ENCODE peak calls at places on chromosomes 4 and X, in seven cellular contexts. One of them, this sample, is unnamed.

GRCh38 chr4:91837608-91838029 is 466.1 kb upstream of the GRID2 start:
- DNase-seq in mesothelial cell of epicardium: no peak
- DNase-seq in lung microvascular endothelial cell: no peak
- DNase-seq in lower lobe of right lung: no peak
- DNase-seq in nephron progenitor cell: no peak
- DNase-seq in brain microvascular endothelial cell: no peak
- DNase-seq in activated T-helper 1 cell treated with anti-CD3 and anti-CD28 coated beads, Interleukin-12 subunit alpha, Interleukin-12 subunit beta, Interleukin-2, Interleukin-4 antibody, amounts not matched to agents 30 ng/mL and 10 ng/mL and 1 ng/mL, durations not matched to agents 14 hours and 24 hours and 36 hours: no peak
- DNase-seq in this sample: no peak

GRCh38 chrX:132505116-132505515 is 16.3 kb upstream of the MBNL3 start:
- DNase-seq in mesothelial cell of epicardium: no peak
- DNase-seq in lung microvascular endothelial cell: no peak
- DNase-seq in lower lobe of right lung: no peak
- DNase-seq in nephron progenitor cell: no peak
- DNase-seq in brain microvascular endothelial cell: no peak
- DNase-seq in activated T-helper 1 cell treated with anti-CD3 and anti-CD28 coated beads, Interleukin-12 subunit alpha, Interleukin-12 subunit beta, Interleukin-2, Interleukin-4 antibody, amounts not matched to agents 30 ng/mL and 10 ng/mL and 1 ng/mL, durations not matched to agents 14 hours and 24 hours and 36 hours: no peak
- DNase-seq in this sample: no peak

GRCh38 chr4:182825786-182826185 is 91.4 kb downstream of the DCTD start:
- DNase-seq in mesothelial cell of epicardium: no peak
- DNase-seq in lung microvascular endothelial cell: no peak
- DNase-seq in lower lobe of right lung: no peak
- DNase-seq in nephron progenitor cell: no peak
- DNase-seq in brain microvascular endothelial cell: no peak
- DNase-seq in activated T-helper 1 cell treated with anti-CD3 and anti-CD28 coated beads, Interleukin-12 subunit alpha, Interleukin-12 subunit beta, Interleukin-2, Interleukin-4 antibody, amounts not matched to agents 30 ng/mL and 10 ng/mL and 1 ng/mL, durations not matched to agents 14 hours and 24 hours and 36 hours: no peak
- DNase-seq in this sample: no peak

GRCh38 chr4:15507679-15508078 is 38.0 kb downstream of the CC2D2A start:
- DNase-seq in mesothelial cell of epicardium: no peak
- DNase-seq in lung microvascular endothelial cell: no peak
- DNase-seq in lower lobe of right lung: no peak
- DNase-seq in nephron progenitor cell: no peak
- DNase-seq in brain microvascular endothelial cell: no peak
- DNase-seq in activated T-helper 1 cell treated with anti-CD3 and anti-CD28 coated beads, Interleukin-12 subunit alpha, Interleukin-12 subunit beta, Interleukin-2, Interleukin-4 antibody, amounts not matched to agents 30 ng/mL and 10 ng/mL and 1 ng/mL, durations not matched to agents 14 hours and 24 hours and 36 hours: no peak
- DNase-seq in this sample: no peak

GRCh38 chr4:107708225-107708624 is 11.8 kb downstream of the PAPSS1 start:
- DNase-seq in mesothelial cell of epicardium: no peak
- DNase-seq in lung microvascular endothelial cell: no peak
- DNase-seq in lower lobe of right lung: no peak
- DNase-seq in nephron progenitor cell: no peak
- DNase-seq in brain microvascular endothelial cell: no peak
- DNase-seq in activated T-helper 1 cell treated with anti-CD3 and anti-CD28 coated beads, Interleukin-12 subunit alpha, Interleukin-12 subunit beta, Interleukin-2, Interleukin-4 antibody, amounts not matched to agents 30 ng/mL and 10 ng/mL and 1 ng/mL, durations not matched to agents 14 hours and 24 hours and 36 hours: no peak
- DNase-seq in this sample: no peak

GRCh38 chrX:19595036-19595435 is 79.7 kb upstream of the MAP3K15 start:
- DNase-seq in mesothelial cell of epicardium: no peak
- DNase-seq in lung microvascular endothelial cell: no peak
- DNase-seq in lower lobe of right lung: no peak
- DNase-seq in nephron progenitor cell: no peak
- DNase-seq in brain microvascular endothelial cell: no peak
- DNase-seq in activated T-helper 1 cell treated with anti-CD3 and anti-CD28 coated beads, Interleukin-12 subunit alpha, Interleukin-12 subunit beta, Interleukin-2, Interleukin-4 antibody, amounts not matched to agents 30 ng/mL and 10 ng/mL and 1 ng/mL, durations not matched to agents 14 hours and 24 hours and 36 hours: no peak
- DNase-seq in this sample: no peak

GRCh38 chr4:174198396-174199179 is 84.9 kb downstream of the FBXO8 start:
- DNase-seq in mesothelial cell of epicardium: no peak
- DNase-seq in lung microvascular endothelial cell: peak
- DNase-seq in lower lobe of right lung: no peak
- DNase-seq in nephron progenitor cell: no peak
- DNase-seq in brain microvascular endothelial cell: peak
- DNase-seq in activated T-helper 1 cell treated with anti-CD3 and anti-CD28 coated beads, Interleukin-12 subunit alpha, Interleukin-12 subunit beta, Interleukin-2, Interleukin-4 antibody, amounts not matched to agents 30 ng/mL and 10 ng/mL and 1 ng/mL, durations not matched to agents 14 hours and 24 hours and 36 hours: no peak
- DNase-seq in this sample: no peak

GRCh38 chr4:186701273-186701672 is 22.4 kb downstream of the FAT1 start:
- DNase-seq in mesothelial cell of epicardium: no peak
- DNase-seq in lung microvascular endothelial cell: no peak
- DNase-seq in lower lobe of right lung: no peak
- DNase-seq in nephron progenitor cell: peak
- DNase-seq in brain microvascular endothelial cell: no peak
- DNase-seq in activated T-helper 1 cell treated with anti-CD3 and anti-CD28 coated beads, Interleukin-12 subunit alpha, Interleukin-12 subunit beta, Interleukin-2, Interleukin-4 antibody, amounts not matched to agents 30 ng/mL and 10 ng/mL and 1 ng/mL, durations not matched to agents 14 hours and 24 hours and 36 hours: no peak
- DNase-seq in this sample: no peak

GRCh38 chr4:159107203-159107921 is 4.5 kb downstream of the RAPGEF2 start:
- DNase-seq in mesothelial cell of epicardium: no peak
- DNase-seq in lung microvascular endothelial cell: peak
- DNase-seq in lower lobe of right lung: no peak
- DNase-seq in nephron progenitor cell: no peak
- DNase-seq in brain microvascular endothelial cell: no peak
- DNase-seq in activated T-helper 1 cell treated with anti-CD3 and anti-CD28 coated beads, Interleukin-12 subunit alpha, Interleukin-12 subunit beta, Interleukin-2, Interleukin-4 antibody, amounts not matched to agents 30 ng/mL and 10 ng/mL and 1 ng/mL, durations not matched to agents 14 hours and 24 hours and 36 hours: no peak
- DNase-seq in this sample: no peak

GRCh38 chr4:42646013-42646784 is 10.7 kb downstream of the ATP8A1 start:
- DNase-seq in mesothelial cell of epicardium: no peak
- DNase-seq in lung microvascular endothelial cell: no peak
- DNase-seq in lower lobe of right lung: no peak
- DNase-seq in nephron progenitor cell: no peak
- DNase-seq in brain microvascular endothelial cell: no peak
- DNase-seq in activated T-helper 1 cell treated with anti-CD3 and anti-CD28 coated beads, Interleukin-12 subunit alpha, Interleukin-12 subunit beta, Interleukin-2, Interleukin-4 antibody, amounts not matched to agents 30 ng/mL and 10 ng/mL and 1 ng/mL, durations not matched to agents 14 hours and 24 hours and 36 hours: no peak
- DNase-seq in this sample: no peak

GRCh38 chrX:110143454-110144210 is 140.7 kb downstream of the TMEM164 start:
- DNase-seq in mesothelial cell of epicardium: no peak
- DNase-seq in lung microvascular endothelial cell: no peak
- DNase-seq in lower lobe of right lung: no peak
- DNase-seq in nephron progenitor cell: no peak
- DNase-seq in brain microvascular endothelial cell: no peak
- DNase-seq in activated T-helper 1 cell treated with anti-CD3 and anti-CD28 coated beads, Interleukin-12 subunit alpha, Interleukin-12 subunit beta, Interleukin-2, Interleukin-4 antibody, amounts not matched to agents 30 ng/mL and 10 ng/mL and 1 ng/mL, durations not matched to agents 14 hours and 24 hours and 36 hours: no peak
- DNase-seq in this sample: no peak

GRCh38 chrX:49001521-49002090 is 458 bp downstream of the GRIPAP1 start:
- DNase-seq in mesothelial cell of epicardium: no peak
- DNase-seq in lung microvascular endothelial cell: peak
- DNase-seq in lower lobe of right lung: peak
- DNase-seq in nephron progenitor cell: peak
- DNase-seq in brain microvascular endothelial cell: peak
- DNase-seq in activated T-helper 1 cell treated with anti-CD3 and anti-CD28 coated beads, Interleukin-12 subunit alpha, Interleukin-12 subunit beta, Interleukin-2, Interleukin-4 antibody, amounts not matched to agents 30 ng/mL and 10 ng/mL and 1 ng/mL, durations not matched to agents 14 hours and 24 hours and 36 hours: peak
- DNase-seq in this sample: no peak

GRCh38 chr4:135185256-135185655 is 983.7 kb upstream of the PABPC4L start:
- DNase-seq in mesothelial cell of epicardium: no peak
- DNase-seq in lung microvascular endothelial cell: no peak
- DNase-seq in lower lobe of right lung: no peak
- DNase-seq in nephron progenitor cell: no peak
- DNase-seq in brain microvascular endothelial cell: no peak
- DNase-seq in activated T-helper 1 cell treated with anti-CD3 and anti-CD28 coated beads, Interleukin-12 subunit alpha, Interleukin-12 subunit beta, Interleukin-2, Interleukin-4 antibody, amounts not matched to agents 30 ng/mL and 10 ng/mL and 1 ng/mL, durations not matched to agents 14 hours and 24 hours and 36 hours: no peak
- DNase-seq in this sample: no peak

GRCh38 chr4:140092094-140092820 is 61.7 kb downstream of the MAML3 start:
- DNase-seq in mesothelial cell of epicardium: peak
- DNase-seq in lung microvascular endothelial cell: peak
- DNase-seq in lower lobe of right lung: peak
- DNase-seq in nephron progenitor cell: peak
- DNase-seq in brain microvascular endothelial cell: no peak
- DNase-seq in activated T-helper 1 cell treated with anti-CD3 and anti-CD28 coated beads, Interleukin-12 subunit alpha, Interleukin-12 subunit beta, Interleukin-2, Interleukin-4 antibody, amounts not matched to agents 30 ng/mL and 10 ng/mL and 1 ng/mL, durations not matched to agents 14 hours and 24 hours and 36 hours: no peak
- DNase-seq in this sample: peak

GRCh38 chrX:63434665-63435064 is 83.5 kb upstream of the SPIN4 start:
- DNase-seq in mesothelial cell of epicardium: no peak
- DNase-seq in lung microvascular endothelial cell: peak
- DNase-seq in lower lobe of right lung: no peak
- DNase-seq in nephron progenitor cell: peak
- DNase-seq in brain microvascular endothelial cell: no peak
- DNase-seq in activated T-helper 1 cell treated with anti-CD3 and anti-CD28 coated beads, Interleukin-12 subunit alpha, Interleukin-12 subunit beta, Interleukin-2, Interleukin-4 antibody, amounts not matched to agents 30 ng/mL and 10 ng/mL and 1 ng/mL, durations not matched to agents 14 hours and 24 hours and 36 hours: no peak
- DNase-seq in this sample: no peak

GRCh38 chr4:58064618-58065017 is 954.4 kb upstream of the IGFBP7 start:
- DNase-seq in mesothelial cell of epicardium: no peak
- DNase-seq in lung microvascular endothelial cell: no peak
- DNase-seq in lower lobe of right lung: no peak
- DNase-seq in nephron progenitor cell: no peak
- DNase-seq in brain microvascular endothelial cell: no peak
- DNase-seq in activated T-helper 1 cell treated with anti-CD3 and anti-CD28 coated beads, Interleukin-12 subunit alpha, Interleukin-12 subunit beta, Interleukin-2, Interleukin-4 antibody, amounts not matched to agents 30 ng/mL and 10 ng/mL and 1 ng/mL, durations not matched to agents 14 hours and 24 hours and 36 hours: no peak
- DNase-seq in this sample: no peak

GRCh38 chr4:169243808-169244207 is 26.9 kb downstream of the SH3RF1 start:
- DNase-seq in mesothelial cell of epicardium: no peak
- DNase-seq in lung microvascular endothelial cell: peak
- DNase-seq in lower lobe of right lung: no peak
- DNase-seq in nephron progenitor cell: no peak
- DNase-seq in brain microvascular endothelial cell: peak
- DNase-seq in activated T-helper 1 cell treated with anti-CD3 and anti-CD28 coated beads, Interleukin-12 subunit alpha, Interleukin-12 subunit beta, Interleukin-2, Interleukin-4 antibody, amounts not matched to agents 30 ng/mL and 10 ng/mL and 1 ng/mL, durations not matched to agents 14 hours and 24 hours and 36 hours: no peak
- DNase-seq in this sample: no peak

This sample was measured in upper lobe of left lung.